ENCODE peak calls at places on chromosomes 11 and 22, in nine cellular contexts. R is NCI-H69; Z is T-helper 1 cell; M is hepatocyte; A is COR-L47; H is activated effector memory CD4-positive, alpha-beta T cell treated with Interleukin-2 at 50 U/mL for 16 hours; B is EH; S is T-helper 2 cell; U is CD4-positive, alpha-beta T cell. V is an unnamed sample.

GRCh38 chr11:44866301-44866700 is 84.4 kb downstream of the TP53I11 start:
- DNase-seq in R (peak; percentile 55), Z (no peak), M (no peak), A (no peak), H (no peak), B (no peak), S (no peak), U (no peak), V (no peak)

GRCh38 chr11:57460756-57461749 is 725 bp downstream of the RTN4RL2 start:
- DNase-seq in R (peak; percentile 73), Z (no peak), M (no peak), A (peak; percentile 57), H (no peak), B (no peak), S (no peak), U (no peak), V (no peak)

GRCh38 chr11:40281055-40281580 is 1178.3 kb downstream of the LRRC4C start:
- DNase-seq in R (peak; percentile 83), Z (no peak), M (peak; percentile 25), A (no peak), H (no peak), B (no peak), S (no peak), U (no peak), V (no peak)

GRCh38 chr11:111923351-111923788 is 4.7 kb downstream of the C11orf52 start:
- DNase-seq in R (peak; percentile 66), Z (no peak), M (no peak), A (no peak), H (no peak), B (peak; percentile 88), S (no peak), U (no peak), V (no peak)

GRCh38 chr22:17592201-17592600 is 28.9 kb downstream of the SLC25A18 start:
- DNase-seq in R (no peak), Z (no peak), M (no peak), A (no peak), H (no peak), B (no peak), S (no peak), U (no peak), V (no peak)

GRCh38 chr11:47617417-47617809 is 23.2 kb upstream of the C1QTNF4 start:
- DNase-seq in R (no peak), Z (no peak), M (no peak), A (no peak), H (no peak), B (peak; percentile 79), S (no peak), U (no peak), V (no peak)

GRCh38 chr11:2527621-2528291 is 82.9 kb downstream of the KCNQ1 start:
- DNase-seq in R (no peak), Z (peak; percentile 0), M (no peak), A (no peak), H (no peak), B (no peak), S (no peak), U (peak; percentile 32), V (no peak)

GRCh38 chr11:117803896-117804295 is 6.9 kb upstream of the DSCAML1 start:
- DNase-seq in R (no peak), Z (no peak), M (no peak), A (no peak), H (no peak), B (no peak), S (no peak), U (no peak), V (no peak)

GRCh38 chr11:70650075-70650909 is 252.0 kb downstream of the CTTN start:
- DNase-seq in R (peak; percentile 62), Z (peak; percentile 10), M (peak; percentile 91), A (no peak), H (no peak), B (peak; percentile 58), S (no peak), U (no peak), V (peak; percentile 73)

V was measured in A549.